ENCODE peak calls at places on chromosomes 11 and 22, in ten cellular contexts. R is CD4-positive, alpha-beta memory T cell; T is IMR-90; P is occipital lobe; C is coronary artery; I is adipocyte; O is fibroblast of mammary gland; M is epithelial cell of esophagus; N is CD4-positive, alpha-beta T cell; V is AG10803. Q is an unnamed sample.

GRCh38 chr11:72599325-72600117 is 74.7 kb downstream of the PDE2A start:
- DNase-seq in P (no peak), M (no peak), C (no peak), V (no peak), R (no peak), T (no peak), I (no peak), O (no peak), N (no peak), Q (no peak)

GRCh38 chr11:44760917-44761545 is 34.3 kb downstream of the TSPAN18 start:
- DNase-seq in O (peak; percentile 88), V (peak; percentile 79), C (peak; percentile 76), T (peak; percentile 96), R (no peak), N (no peak), P (no peak), I (peak; percentile 78), M (peak; percentile 78), Q (no peak)

GRCh38 chr22:20247010-20247505 is 21.1 kb downstream of the RTN4R start:
- DNase-seq in N (no peak), V (no peak), T (peak; percentile 39), P (no peak), I (peak; percentile 36), M (no peak), R (no peak), O (peak; percentile 33), C (no peak), Q (no peak)

GRCh38 chr11:124801014-124801413 is 808 bp upstream of the MSANTD2 start:
- DNase-seq in M (peak; percentile 57), P (no peak), N (no peak), T (peak; percentile 39), V (peak; percentile 42), I (peak; percentile 59), R (no peak), C (no peak), O (peak; percentile 82), Q (no peak)

GRCh38 chr22:50500452-50500851 is 7.0 kb downstream of the LMF2 start:
- DNase-seq in V (no peak), R (no peak), T (no peak), O (no peak), N (no peak), P (no peak), I (no peak), C (no peak), M (no peak), Q (no peak)

GRCh38 chr22:17549655-17550054 is 13.6 kb upstream of the SLC25A18 start:
- DNase-seq in C (no peak), P (no peak), T (no peak), N (no peak), V (no peak), R (no peak), M (peak; percentile 50), O (no peak), I (no peak), Q (no peak)

GRCh38 chr11:65165847-65166317 is 4.2 kb upstream of the SPDYC start:
- DNase-seq in I (no peak), V (no peak), N (no peak), C (no peak), O (no peak), P (no peak), R (no peak), T (no peak), M (no peak), Q (no peak)

GRCh38 chr11:92225563-92226308 is 1.1 kb downstream of the FAT3 start:
- DNase-seq in P (peak; percentile 58), I (peak; percentile 5), M (no peak), N (no peak), C (peak; percentile 78), R (no peak), O (no peak), T (no peak), V (peak; percentile 16), Q (peak; percentile 19)

GRCh38 chr11:75635009-75635909 is 33.6 kb downstream of the MAP6 start:
- DNase-seq in M (peak; percentile 37), O (peak; percentile 61), R (no peak), V (peak; percentile 61), I (peak; percentile 76), N (no peak), P (no peak), T (peak; percentile 72), C (no peak), Q (peak; percentile 48)

GRCh38 chr11:115623021-115623451 is 118.8 kb upstream of the CADM1 start:
- DNase-seq in R (no peak), T (peak; percentile 100), O (peak; percentile 62), V (peak; percentile 96), M (peak; percentile 27), I (peak; percentile 99), C (peak; percentile 86), P (no peak), N (no peak), Q (peak; percentile 54)

GRCh38 chr11:12117200-12117995 is 7.0 kb downstream of the MICAL2 start:
- DNase-seq in V (no peak), N (no peak), I (no peak), R (no peak), O (peak; percentile 45), T (peak; percentile 76), C (peak; percentile 88), P (no peak), M (peak; percentile 61), Q (peak; percentile 96)

GRCh38 chr11:130775306-130776043 is 140.8 kb downstream of the SNX19 start:
- DNase-seq in M (peak; percentile 73), I (peak; percentile 27), R (no peak), V (peak; percentile 75), T (peak; percentile 70), P (no peak), N (no peak), O (peak; percentile 91), C (peak; percentile 36), Q (no peak)

GRCh38 chr11:130211781-130212401 is 52.3 kb downstream of the ST14 start:
- DNase-seq in T (no peak), M (no peak), R (no peak), C (peak; percentile 64), O (no peak), V (no peak), P (no peak), N (no peak), I (no peak), Q (peak; percentile 9)

GRCh38 chr11:63829823-63830489 is 9.0 kb upstream of the MARK2 start:
- DNase-seq in O (peak; percentile 46), N (no peak), T (peak; percentile 44), M (no peak), C (no peak), R (no peak), V (no peak), P (no peak), I (no peak), Q (no peak)

GRCh38 chr11:132858203-132858602 is 674.1 kb downstream of the OPCML start:
- DNase-seq in I (peak; percentile 57), C (no peak), P (no peak), R (no peak), T (peak; percentile 55), V (peak; percentile 49), N (no peak), O (no peak), M (peak; percentile 69), Q (no peak)

GRCh38 chr11:100675115-100675650 is 11.9 kb upstream of the ARHGAP42 start:
- DNase-seq in R (no peak), M (no peak), O (no peak), I (no peak), V (no peak), N (no peak), C (no peak), T (no peak), P (no peak), Q (no peak)

GRCh38 chr11:134331565-134332188 is at the start of gene GLB1L2:
- DNase-seq in R (peak; percentile 79), P (peak; percentile 70), T (no peak), C (no peak), V (peak; percentile 1), I (peak; percentile 7), N (peak; percentile 70), O (peak; percentile 11), M (peak; percentile 73), Q (peak; percentile 82)

GRCh38 chr11:62539238-62539925 is 7.2 kb downstream of the AHNAK start:
- DNase-seq in C (no peak), P (no peak), V (peak; percentile 88), I (peak; percentile 95), M (peak; percentile 89), N (no peak), T (peak; percentile 93), R (peak; percentile 80), O (peak; percentile 93), Q (no peak)

Q was measured in testis.